ENCODE peak calls at places on chromosome 5, in four cellular contexts. K is cardiac muscle cell, B is cardiac fibroblast, J is Peyer's patch. H is an unnamed sample.

GRCh38 chr5:115798252-115798651 is 18.2 kb downstream of the CDO1 start:
- DNase-seq in K (no peak), B (no peak), J (no peak), H (no peak)

GRCh38 chr5:78734094-78734845 is 85.7 kb upstream of the LHFPL2 start:
- DNase-seq in K (no peak), B (no peak), J (no peak), H (no peak)

GRCh38 chr5:175824621-175825020 is 46.8 kb upstream of the CPLX2 start:
- DNase-seq in K (no peak), B (no peak), J (no peak), H (no peak)

GRCh38 chr5:3110371-3110770 is 358.9 kb upstream of the IRX2 start:
- DNase-seq in K (no peak), B (no peak), J (no peak), H (no peak)

GRCh38 chr5:158471179-158471924 is 612.4 kb upstream of the CLINT1 start:
- DNase-seq in K (no peak), B (no peak), J (no peak), H (no peak)

GRCh38 chr5:163447191-163447590 is 9.8 kb downstream of the CCNG1 start:
- DNase-seq in K (no peak), B (no peak), J (no peak), H (no peak)

GRCh38 chr5:16179936-16180788 is 571 bp upstream of the MARCHF11 start:
- DNase-seq in K (no peak), B (no peak), J (no peak), H (no peak)

GRCh38 chr5:131279209-131279608 is 15.4 kb downstream of the CDC42SE2 start:
- DNase-seq in K (no peak), B (no peak), J (no peak), H (no peak)

GRCh38 chr5:120527251-120527650 is 63.2 kb downstream of the PRR16 start:
- DNase-seq in K (no peak), B (no peak), J (no peak), H (no peak)

GRCh38 chr5:111259636-111260035 is 35.5 kb downstream of the CAMK4 start:
- DNase-seq in K (no peak), B (no peak), J (no peak), H (no peak)

GRCh38 chr5:378976-379742 is 57.6 kb downstream of the AHRR start:
- DNase-seq in K (no peak), B (peak; percentile 45), J (peak; percentile 31), H (peak; percentile 33)

GRCh38 chr5:177496111-177497010 is 1.0 kb downstream of the PDLIM7 start:
- DNase-seq in K (peak; percentile 96), B (peak; percentile 93), J (peak; percentile 60), H (peak; percentile 96)

GRCh38 chr5:113060410-113061025 is 83.9 kb downstream of the DCP2 start:
- DNase-seq in K (no peak), B (no peak), J (no peak), H (no peak)

GRCh38 chr5:73151733-73152410 is 21.1 kb upstream of the TMEM174 start:
- DNase-seq in K (no peak), B (no peak), J (no peak), H (no peak)

GRCh38 chr5:79581535-79581934 is 30.7 kb upstream of the TENT2 start:
- DNase-seq in K (no peak), B (no peak), J (no peak), H (no peak)

GRCh38 chr5:123610665-123611406 is 98.9 kb downstream of the CSNK1G3 start:
- DNase-seq in K (peak; percentile 84), B (peak; percentile 86), J (no peak), H (no peak)

GRCh38 chr5:17805426-17805825 is 171.2 kb downstream of the TAF11L14 start:
- DNase-seq in K (no peak), B (no peak), J (no peak), H (no peak)

GRCh38 chr5:169626779-169627178 is 10.3 kb upstream of the DOCK2 start:
- DNase-seq in K (peak; percentile 96), B (peak; percentile 93), J (no peak), H (no peak)

GRCh38 chr5:69265931-69266330 is 31.2 kb downstream of the CDK7 start:
- DNase-seq in K (no peak), B (no peak), J (no peak), H (no peak)

GRCh38 chr5:1519631-1520141 is 4.1 kb downstream of the LPCAT1 start:
- DNase-seq in K (no peak), B (no peak), J (peak; percentile 34), H (peak; percentile 49)

GRCh38 chr5:370311-370958 is 48.9 kb downstream of the AHRR start:
- DNase-seq in K (no peak), B (no peak), J (peak; percentile 34), H (peak; percentile 44)

GRCh38 chr5:134738963-134739661 is 764 bp downstream of the CAMLG start:
- DNase-seq in K (peak; percentile 47), B (peak; percentile 52), J (peak; percentile 56), H (no peak)

GRCh38 chr5:62600560-62601252 is 22.1 kb downstream of the LRRC70 start:
- DNase-seq in K (no peak), B (no peak), J (no peak), H (no peak)

GRCh38 chr5:40799248-40799647 is 1.1 kb upstream of the PRKAA1 start:
- DNase-seq in K (peak; percentile 48), B (peak; percentile 19), J (no peak), H (no peak)

GRCh38 chr5:117645400-117645799 is 1070.8 kb upstream of the SEMA6A start:
- DNase-seq in K (no peak), B (no peak), J (no peak), H (no peak)

GRCh38 chr5:114116981-114117380 is 244.9 kb upstream of the KCNN2 start:
- DNase-seq in K (no peak), B (no peak), J (no peak), H (no peak)

GRCh38 chr5:35811108-35811741 is 45.5 kb upstream of the IL7R start:
- DNase-seq in K (no peak), B (no peak), J (peak; percentile 59), H (no peak)

GRCh38 chr5:10797246-10797645 is 36.2 kb upstream of the DAP start:
- DNase-seq in K (peak; percentile 28), B (peak; percentile 48), J (no peak), H (no peak)

GRCh38 chr5:10800852-10801251 is 39.8 kb upstream of the DAP start:
- DNase-seq in K (no peak), B (no peak), J (no peak), H (no peak)

DNA sequence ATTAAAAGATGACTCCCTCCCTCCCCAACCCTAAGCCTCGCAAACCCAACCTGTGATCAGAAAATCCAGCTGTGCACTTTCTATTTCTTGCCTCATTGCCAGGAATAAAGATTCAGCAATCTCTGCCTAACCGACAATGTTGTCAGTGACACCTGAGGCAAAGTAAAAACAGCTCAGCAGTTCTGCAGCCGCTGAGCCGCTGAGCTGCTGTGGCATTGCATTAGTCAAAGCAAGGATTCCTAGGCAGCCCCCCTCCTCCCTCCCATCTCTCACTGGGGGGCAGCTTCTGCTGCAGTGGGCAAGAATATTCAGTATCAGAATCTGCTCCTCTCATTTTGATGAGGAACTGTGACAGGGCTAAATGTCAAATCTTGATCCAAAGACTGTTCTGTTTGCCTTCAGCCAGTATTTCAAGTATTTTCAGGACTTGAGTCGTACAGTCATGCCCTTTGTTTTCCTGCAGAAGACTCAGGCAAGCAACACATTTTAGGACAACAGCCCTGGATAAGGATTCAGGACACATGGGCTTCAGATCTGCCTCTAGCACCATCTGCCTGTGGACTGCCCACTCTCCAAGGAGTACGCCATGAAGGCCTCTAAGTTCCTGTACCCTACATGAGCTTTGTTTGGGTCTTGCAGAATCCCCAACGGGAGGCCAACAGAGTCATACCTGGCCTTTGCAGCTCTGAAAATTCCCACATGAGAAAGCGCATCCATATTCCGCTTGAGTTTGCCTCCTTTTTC is 41.1 kb upstream of the DAP start:
- DNase-seq in K (peak; percentile 28), B (no peak), J (no peak), H (no peak)
- TF ChIP-seq CTCF in K (peak; percentile 6), B (no peak), J (no peak), H (peak; percentile 13)

GRCh38 chr5:141349917-141350619 is at the start of gene PCDHGB1:
- DNase-seq in K (peak; percentile 59), B (peak; percentile 69), J (no peak), H (no peak)
- TF ChIP-seq CTCF in K (peak; percentile 53), B (peak; percentile 57), J (no peak), H (peak; percentile 10)

GRCh38 chr5:180618830-180619562 is 27.7 kb upstream of the SCGB3A1 start:
- DNase-seq in K (peak; percentile 58), B (peak; percentile 55), J (no peak), H (no peak)
- TF ChIP-seq CTCF in K (peak; percentile 51), B (peak; percentile 31), J (no peak), H (no peak)

GRCh38 chr5:119268387-119269060 is 87.3 kb upstream of the TNFAIP8 start:
- DNase-seq in K (peak; percentile 96), B (peak; percentile 95), J (peak; percentile 99), H (peak; percentile 99)

GRCh38 chr5:119270121-119270565 is 85.7 kb upstream of the TNFAIP8 start:
- DNase-seq in K (no peak), B (no peak), J (no peak), H (no peak)

GRCh38 chr5:119269061-119269579 is 86.7 kb upstream of the TNFAIP8 start:
- DNase-seq in K (no peak), B (peak; percentile 30), J (peak; percentile 80), H (peak; percentile 26)

GRCh38 chr5:119270955-119271757 is 84.7 kb upstream of the TNFAIP8 start:
- DNase-seq in K (no peak), B (no peak), J (no peak), H (no peak)

DNA sequence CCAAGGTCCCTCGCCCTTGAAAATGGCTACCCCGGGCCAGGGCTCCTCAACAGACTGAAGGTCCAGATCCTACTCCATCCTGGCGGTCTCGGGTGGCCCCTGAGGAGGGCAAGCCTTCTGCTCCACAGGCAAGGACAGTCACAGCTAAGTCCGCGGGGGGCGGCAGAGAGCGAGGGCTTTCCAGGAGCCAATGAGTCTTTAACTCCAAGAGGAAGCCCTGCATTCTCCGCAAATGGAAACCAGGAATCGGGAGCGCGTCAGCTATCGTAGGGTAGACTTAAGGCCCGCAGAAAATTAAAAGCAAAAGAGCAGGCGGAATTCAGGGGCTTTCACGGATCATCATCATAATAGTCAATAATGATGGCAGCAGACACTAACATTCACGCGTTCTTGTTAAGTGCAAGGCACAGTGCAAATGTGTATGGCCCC is 87.8 kb upstream of the TNFAIP8 start:
- DNase-seq in K (peak; percentile 95), B (peak; percentile 96), J (peak; percentile 96), H (peak; percentile 95)
- TF ChIP-seq CTCF in K (peak; percentile 34), B (peak; percentile 44), J (no peak), H (peak; percentile 21)